ENCODE peak calls at places on chromosomes 1 and 21, in four cellular contexts. C is sigmoid colon; J is naive thymus-derived CD4-positive, alpha-beta T cell; I is bronchial epithelial cell. Z is an unnamed sample.

GRCh38 chr21:44949161-44950015 is 9.6 kb downstream of the SLX9 start:
- DNase-seq in C (peak), J (peak), I (peak), Z (peak)

GRCh38 chr1:193884848-193885558 is 698.6 kb upstream of the B3GALT2 start:
- DNase-seq in C (no peak), J (no peak), I (no peak), Z (no peak)

GRCh38 chr1:25684216-25684965 is 67.8 kb downstream of the MAN1C1 start:
- DNase-seq in C (no peak), J (no peak), I (no peak), Z (no peak)

GRCh38 chr1:82013702-82014101 is 213.0 kb downstream of the ADGRL2 start:
- DNase-seq in C (no peak), J (no peak), I (no peak), Z (no peak)

GRCh38 chr1:228154685-228155571 is 5.2 kb downstream of the GJC2 start:
- DNase-seq in C (peak), J (no peak), I (peak), Z (no peak)

GRCh38 chr1:178192686-178193085 is 98.8 kb downstream of the RASAL2 start:
- DNase-seq in C (no peak), J (no peak), I (peak), Z (peak)

GRCh38 chr1:29050141-29050540 is 73.6 kb downstream of the TMEM200B start:
- DNase-seq in C (no peak), J (no peak), I (no peak), Z (no peak)

GRCh38 chr1:11456970-11457369 is 22.0 kb upstream of the DISP3 start:
- DNase-seq in C (no peak), J (peak), I (no peak), Z (no peak)

GRCh38 chr21:34195365-34195764 is 122.0 kb downstream of the MRPS6 start:
- DNase-seq in C (no peak), J (no peak), I (no peak), Z (no peak)

GRCh38 chr1:54199151-54199764 is 572 bp downstream of the CYB5RL start:
- DNase-seq in C (no peak), J (peak), I (no peak), Z (no peak)

GRCh38 chr1:55848906-55849305 is 633.7 kb upstream of the USP24 start:
- DNase-seq in C (no peak), J (no peak), I (peak), Z (peak)